ENCODE peak calls at places on chromosome 11, in five cellular contexts. O, T, A, V and B are unnamed samples.

GRCh38 chr11:99325807-99326206 is 305.1 kb downstream of the CNTN5 start:
- DNase-seq in A (peak; percentile 2), O (no peak), V (no peak), T (no peak), B (peak; percentile 71)

GRCh38 chr11:69972351-69972802 is 105.7 kb upstream of the ANO1 start:
- DNase-seq in O (no peak), T (no peak), V (no peak), A (no peak), B (no peak)

GRCh38 chr11:33412231-33412630 is 155.1 kb downstream of the HIPK3 start:
- DNase-seq in O (no peak), V (no peak), A (no peak), T (no peak), B (no peak)

GRCh38 chr11:110951041-110951440 is 238.8 kb upstream of the ARHGAP20 start:
- DNase-seq in V (no peak), T (no peak), A (no peak), O (no peak), B (no peak)

GRCh38 chr11:27524155-27524554 is 17.6 kb upstream of the LIN7C start:
- DNase-seq in O (no peak), T (peak; percentile 6), A (peak; percentile 41), V (no peak), B (no peak)

GRCh38 chr11:126090452-126090851 is 27.8 kb upstream of the CDON start:
- DNase-seq in T (no peak), O (no peak), A (no peak), V (no peak), B (no peak)

GRCh38 chr11:92642146-92642919 is 327.1 kb upstream of the MTNR1B start:
- DNase-seq in O (no peak), T (no peak), A (no peak), V (no peak), B (no peak)

GRCh38 chr11:57150454-57150917 is 31.3 kb upstream of the LRRC55 start:
- DNase-seq in T (peak; percentile 41), A (no peak), V (no peak), O (peak; percentile 26), B (no peak)

GRCh38 chr11:65425971-65426838 is 3.6 kb downstream of the NEAT1 start:
- DNase-seq in T (no peak), A (no peak), V (no peak), O (no peak), B (peak; percentile 87)

GRCh38 chr11:59154585-59154984 is 11.9 kb downstream of the FAM111A start:
- DNase-seq in O (no peak), T (no peak), A (no peak), V (no peak), B (no peak)

GRCh38 chr11:59187587-59187986 is 15.7 kb downstream of the DTX4 start:
- DNase-seq in V (no peak), A (no peak), T (no peak), O (no peak), B (no peak)

GRCh38 chr11:79623375-79623774 is 182.5 kb upstream of the TENM4 start:
- DNase-seq in T (no peak), O (no peak), V (no peak), A (no peak), B (no peak)

GRCh38 chr11:79626135-79626748 is 185.4 kb upstream of the TENM4 start:
- DNase-seq in V (peak; percentile 11), A (no peak), T (no peak), O (no peak), B (no peak)
- TF ChIP-seq REST in V (no peak), A (no peak), T (no peak), O (no peak), B (no peak)

DNA sequence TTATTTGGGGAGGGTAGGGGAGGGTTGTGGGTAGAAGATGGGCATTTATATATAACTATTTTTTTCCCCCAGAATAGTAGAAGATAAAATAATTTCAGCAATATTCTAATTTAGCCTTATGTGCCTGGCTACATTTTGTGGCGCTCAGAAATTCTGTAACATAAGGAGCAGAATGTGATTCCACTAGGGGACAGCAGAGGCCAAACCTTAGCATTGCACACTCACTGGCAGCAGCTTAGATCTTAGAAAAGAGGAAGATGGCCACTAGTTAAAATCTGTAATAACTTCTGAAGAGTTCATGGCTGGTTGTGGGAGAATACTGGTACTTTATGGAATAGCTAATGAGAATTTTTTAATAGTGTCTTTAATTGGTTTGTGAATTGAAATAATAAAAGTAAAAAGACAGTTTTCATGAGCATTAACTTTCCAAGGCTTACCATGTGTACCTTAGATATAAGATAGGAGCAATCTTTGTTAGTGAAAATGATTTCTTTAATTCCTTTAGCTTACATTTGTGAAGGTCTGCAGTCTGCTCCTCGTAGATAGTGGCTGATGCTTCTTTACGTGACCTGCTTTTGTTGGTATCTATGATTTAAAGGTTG is 33.1 kb downstream of the DDX10 start:
- DNase-seq in A (peak; percentile 54), V (peak; percentile 49), O (peak; percentile 20), T (peak; percentile 59), B (peak; percentile 77)
- TF ChIP-seq GABPA in A (no peak), V (no peak), O (no peak), T (no peak), B (no peak)

DNA sequence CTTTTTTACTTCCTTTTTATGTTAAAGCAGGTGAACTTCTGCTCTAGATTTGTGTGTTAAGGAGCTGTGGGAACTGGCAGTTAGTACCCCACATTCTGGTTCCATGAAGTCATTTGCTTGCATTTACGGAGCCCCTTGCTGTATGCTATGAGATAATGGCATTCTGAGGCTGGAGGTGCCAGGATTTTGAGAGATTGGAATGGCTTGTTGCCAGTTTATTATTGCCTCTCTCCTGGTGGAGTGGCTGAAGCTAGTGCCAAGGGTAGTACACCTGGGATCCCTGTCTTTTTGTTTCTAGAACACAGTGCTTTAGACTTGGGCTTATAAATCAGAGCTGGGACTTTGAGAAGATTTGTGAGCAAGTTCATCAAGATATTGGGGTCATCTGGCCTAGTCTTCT is 73.8 kb downstream of the STIM1 start:
- DNase-seq in O (no peak), V (no peak), T (no peak), A (no peak), B (no peak)
- H3K27ac ChIP-seq in O (no peak overlapping the region), V (no peak overlapping the region), T (no peak overlapping the region), A (no peak overlapping the region), B (no peak overlapping the region)

GRCh38 chr11:86800956-86801264 is 568 bp downstream of the PRSS23 start:
- DNase-seq in T (no peak), A (no peak), O (no peak), V (no peak), B (no peak)

GRCh38 chr11:86798988-86799387 is 1.4 kb upstream of the PRSS23 start:
- DNase-seq in O (no peak), V (no peak), T (no peak), A (no peak), B (no peak)

GRCh38 chr11:86802146-86802545 is 1.8 kb downstream of the PRSS23 start:
- DNase-seq in O (no peak), T (no peak), A (no peak), V (no peak), B (no peak)

GRCh38 chr11:86799680-86800075 is 664 bp upstream of the PRSS23 start:
- DNase-seq in A (no peak), V (no peak), T (peak; percentile 40), O (no peak), B (no peak)

GRCh38 chr11:86800076-86800955 is at the start of gene PRSS23:
- DNase-seq in V (no peak), O (peak; percentile 36), A (no peak), T (peak; percentile 88), B (no peak)
- TF ChIP-seq REST in V (no peak), O (no peak), A (no peak), T (peak; percentile 4), B (no peak)

GRCh38 chr11:130211144-130211543 is 51.6 kb downstream of the ST14 start:
- DNase-seq in V (no peak), T (no peak), O (no peak), A (no peak), B (no peak)
- TF ChIP-seq GABPA in V (no peak), T (no peak), O (no peak), A (no peak), B (no peak)

DNA sequence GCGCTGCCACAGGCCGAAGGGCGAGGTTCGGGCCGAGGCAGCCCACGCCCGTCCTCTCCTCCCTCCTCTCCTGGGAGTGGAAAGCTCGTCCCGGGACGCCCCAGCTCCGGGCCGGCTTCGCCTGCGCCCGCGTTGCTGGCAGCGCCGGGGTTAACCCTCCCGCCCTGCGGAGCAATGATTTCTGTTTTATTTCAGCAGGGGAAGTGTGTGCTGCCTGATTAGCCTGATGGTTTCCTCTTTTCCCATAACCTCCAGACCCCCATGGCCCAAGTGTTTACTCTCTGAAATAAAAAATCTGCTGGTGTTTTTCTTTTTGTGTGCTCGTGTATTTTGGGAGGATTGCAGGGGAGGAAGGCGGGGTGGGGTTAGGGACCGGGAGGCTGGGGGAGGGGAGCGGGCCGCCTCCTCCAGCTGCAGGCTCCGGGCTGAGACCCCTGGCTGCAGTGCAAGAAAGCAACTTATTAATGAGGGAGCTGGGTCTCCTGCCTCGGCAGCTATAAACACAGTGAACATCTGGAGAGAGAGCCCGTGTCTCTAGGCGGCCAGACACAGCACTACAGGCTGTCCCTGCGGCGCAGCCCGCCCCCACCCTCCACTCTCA is 38.6 kb downstream of the ETS1 start:
- DNase-seq in A (no peak), O (no peak), T (peak; percentile 77), V (no peak), B (peak; percentile 35)
- H3K27ac ChIP-seq in A (no peak overlapping the region), O (no peak overlapping the region), T (no peak overlapping the region), V (peak overlapping the region; percentile 57), B (no peak overlapping the region)

GRCh38 chr11:132715041-132715440 is 817.3 kb downstream of the OPCML start:
- DNase-seq in O (no peak), V (no peak), A (no peak), T (no peak), B (no peak)

GRCh38 chr11:132718711-132719641 is 813.3 kb downstream of the OPCML start:
- DNase-seq in V (no peak), T (no peak), A (no peak), O (no peak), B (peak; percentile 33)

GRCh38 chr11:132716037-132716436 is 816.3 kb downstream of the OPCML start:
- DNase-seq in V (no peak), O (no peak), A (no peak), T (no peak), B (no peak)

GRCh38 chr11:132719684-132720083 is 812.6 kb downstream of the OPCML start:
- DNase-seq in O (no peak), T (no peak), V (no peak), A (no peak), B (no peak)

GRCh38 chr11:132717824-132718223 is 814.5 kb downstream of the OPCML start:
- DNase-seq in V (no peak), T (no peak), O (no peak), A (no peak), B (no peak)
- TF ChIP-seq REST in V (no peak), T (no peak), O (no peak), A (no peak), B (no peak)